ENCODE peak calls at places on chromosomes 11 and 22, in five cellular contexts. X, W, V, O and M are unnamed samples.

GRCh38 chr22:39026509-39027150 is 5.7 kb downstream of the APOBEC3D start:
- DNase-seq in W (no peak), X (no peak), V (no peak), O (no peak), M (no peak)

GRCh38 chr11:6631356-6631890 is 12.2 kb upstream of the TPP1 start:
- DNase-seq in V (peak; percentile 53), X (no peak), O (no peak), W (no peak), M (no peak)

GRCh38 chr11:122115520-122116343 is at the start of gene BLID:
- DNase-seq in V (no peak), X (no peak), O (no peak), W (peak; percentile 19), M (no peak)

GRCh38 chr11:14361951-14362350 is 3.0 kb upstream of the RRAS2 start:
- DNase-seq in W (no peak), X (no peak), O (no peak), V (no peak), M (no peak)

GRCh38 chr22:50665738-50666137 is 6.9 kb upstream of the SHANK3 start:
- DNase-seq in O (no peak), X (no peak), V (no peak), W (no peak), M (no peak)

GRCh38 chr11:67276821-67277230 is 10.6 kb downstream of the GRK2 start:
- DNase-seq in V (peak; percentile 70), X (no peak), O (no peak), W (peak; percentile 65), M (no peak)

GRCh38 chr22:19524170-19525115 is at the start of gene CLDN5:
- DNase-seq in V (peak; percentile 69), X (peak; percentile 79), W (no peak), O (no peak), M (peak; percentile 5)

GRCh38 chr11:119052163-119052814 is 4.7 kb downstream of the HYOU1 start:
- DNase-seq in X (no peak), O (no peak), W (no peak), V (no peak), M (no peak)

GRCh38 chr11:101555366-101555765 is 28.4 kb downstream of the TRPC6 start:
- DNase-seq in W (no peak), X (no peak), O (no peak), V (no peak), M (no peak)

GRCh38 chr11:118930152-118930712 is 4.5 kb upstream of the BCL9L start:
- DNase-seq in W (peak; percentile 96), O (peak; percentile 83), V (peak; percentile 90), X (peak; percentile 83), M (peak; percentile 77)

GRCh38 chr11:60133917-60134316 is 45.5 kb downstream of the MS4A2 start:
- DNase-seq in X (no peak), O (no peak), V (no peak), W (no peak), M (no peak)

GRCh38 chr11:43880640-43881159 is at the start of gene ALKBH3:
- DNase-seq in V (peak; percentile 94), X (peak; percentile 91), O (peak; percentile 84), W (peak; percentile 93), M (peak; percentile 90)

GRCh38 chr11:95419915-95420314 is 188.9 kb upstream of the SESN3 start:
- DNase-seq in V (no peak), W (no peak), O (no peak), X (no peak), M (no peak)

GRCh38 chr11:113132001-113132400 is 170.8 kb downstream of the NCAM1 start:
- DNase-seq in V (no peak), O (no peak), X (no peak), W (no peak), M (no peak)

GRCh38 chr11:114237321-114238280 is 58.6 kb upstream of the NNMT start:
- DNase-seq in O (no peak), V (no peak), X (no peak), W (no peak), M (no peak)

GRCh38 chr22:41968601-41969000 is 642 bp upstream of the SEPTIN3 start:
- DNase-seq in W (peak; percentile 37), X (no peak), V (no peak), O (no peak), M (no peak)

GRCh38 chr11:116431842-116432241 is 340.9 kb downstream of the BUD13 start:
- DNase-seq in O (no peak), V (no peak), X (no peak), W (no peak), M (no peak)

GRCh38 chr22:29079218-29079901 is 6.5 kb downstream of the KREMEN1 start:
- DNase-seq in V (no peak), W (peak; percentile 64), O (no peak), X (no peak), M (no peak)

GRCh38 chr11:47946682-47947575 is 33.4 kb upstream of the PTPRJ start:
- DNase-seq in O (no peak), V (peak; percentile 87), W (peak; percentile 73), X (peak; percentile 48), M (no peak)

GRCh38 chr11:4748435-4748834 is 21.3 kb downstream of the OR51F1 start:
- DNase-seq in V (no peak), X (no peak), O (no peak), W (no peak), M (no peak)

GRCh38 chr11:126534141-126534805 is 178.8 kb downstream of the ST3GAL4 start:
- DNase-seq in V (no peak), O (no peak), W (no peak), X (no peak), M (no peak)

GRCh38 chr11:44962464-44962863 is 11.8 kb upstream of the TP53I11 start:
- DNase-seq in W (no peak), O (no peak), V (no peak), X (no peak), M (no peak)

GRCh38 chr11:68373810-68374501 is 61.6 kb downstream of the LRP5 start:
- DNase-seq in O (no peak), V (peak; percentile 68), X (peak; percentile 62), W (peak; percentile 58), M (no peak)

GRCh38 chr11:1705121-1706052 is 8.4 kb downstream of the KRTAP5-6 start:
- DNase-seq in W (no peak), V (no peak), O (no peak), X (no peak), M (no peak)

GRCh38 chr11:27330633-27331270 is 32.3 kb downstream of the CCDC34 start:
- DNase-seq in X (no peak), V (no peak), W (no peak), O (no peak), M (no peak)

GRCh38 chr11:2472428-2473186 is 27.8 kb downstream of the KCNQ1 start:
- DNase-seq in X (no peak), W (no peak), V (peak; percentile 40), O (no peak), M (no peak)

GRCh38 chr11:17812286-17813187 is 78.0 kb downstream of the KCNC1 start:
- DNase-seq in X (no peak), O (no peak), W (peak; percentile 26), V (no peak), M (no peak)

DNA sequence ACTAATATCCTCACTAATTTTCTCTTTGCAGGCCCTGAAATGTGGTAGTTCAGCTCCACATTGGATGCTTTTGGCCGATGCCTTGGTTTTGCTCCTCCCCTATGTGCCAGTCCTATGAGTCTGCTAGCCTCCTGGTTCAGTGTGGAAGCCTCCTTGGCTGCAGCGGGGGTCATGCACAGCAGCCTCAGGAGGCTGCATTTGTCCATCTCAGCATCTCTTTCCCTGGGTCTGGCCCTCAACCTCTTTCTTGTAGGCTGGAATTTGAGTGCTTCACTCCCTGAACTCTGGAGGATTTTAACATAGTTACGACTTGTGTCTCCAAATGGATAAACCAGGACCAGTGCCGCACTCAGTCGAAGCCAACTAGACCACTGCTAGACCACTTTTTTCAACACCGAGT is 34.9 kb downstream of the SCUBE2 start:
- DNase-seq in O (no peak), V (no peak), X (no peak), W (no peak), M (no peak)
- H3K27ac ChIP-seq in O (no peak overlapping the region), V (peak overlapping the region; percentile 28), X (no peak overlapping the region), W (no peak overlapping the region), M (no peak overlapping the region)

GRCh38 chr22:48224332-48224731 is 1461.9 kb downstream of the TBC1D22A start:
- DNase-seq in W (no peak), X (no peak), O (no peak), V (no peak), M (no peak)

GRCh38 chr22:48226026-48227013 is 1463.9 kb downstream of the TBC1D22A start:
- DNase-seq in W (no peak), O (no peak), V (peak; percentile 42), X (no peak), M (no peak)

GRCh38 chr22:48223488-48224190 is 1461.2 kb downstream of the TBC1D22A start:
- DNase-seq in W (no peak), X (no peak), O (no peak), V (no peak), M (no peak)

GRCh38 chr22:48228468-48228867 is 1466.0 kb downstream of the TBC1D22A start:
- DNase-seq in W (no peak), X (no peak), O (no peak), V (no peak), M (no peak)

DNA sequence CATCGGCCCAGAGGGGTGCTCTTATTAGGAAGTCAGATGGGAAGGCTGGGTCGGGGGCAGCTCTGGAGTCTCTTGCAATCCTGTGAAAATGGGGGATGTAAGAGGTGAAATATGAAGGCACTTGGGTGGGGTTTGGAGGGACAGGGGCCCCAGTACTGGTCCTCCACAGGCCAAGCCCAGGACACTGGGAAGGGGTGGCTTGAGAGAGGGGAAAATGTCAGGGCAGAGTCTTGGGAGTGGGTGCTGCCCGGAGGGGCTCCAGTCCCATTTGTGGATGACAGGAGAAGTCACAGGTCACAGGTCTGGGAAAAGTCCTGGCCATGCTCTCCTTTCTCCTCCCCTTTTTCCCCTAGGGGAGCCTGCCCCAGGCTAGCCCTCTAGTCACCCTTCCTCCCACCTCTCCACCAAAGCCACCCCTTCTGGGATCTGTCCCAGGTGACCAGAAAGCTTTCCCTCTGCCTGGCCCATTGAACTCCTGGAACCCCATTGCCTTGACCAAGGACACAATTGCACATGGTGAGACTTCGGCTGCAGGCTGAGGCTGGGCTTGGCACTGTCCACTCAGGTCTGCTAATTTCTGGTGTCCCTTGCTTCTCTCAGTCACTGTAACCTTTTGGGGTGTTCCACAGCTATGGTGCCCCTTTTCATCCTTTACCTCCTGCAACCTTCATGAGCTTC is 1465.0 kb downstream of the TBC1D22A start:
- DNase-seq in O (no peak), W (no peak), X (no peak), V (no peak), M (no peak)
- H3K27ac ChIP-seq in O (no peak overlapping the region), W (no peak overlapping the region), X (no peak overlapping the region), V (no peak overlapping the region), M (no peak overlapping the region)

GRCh38 chr11:24389575-24389974 is 107.3 kb upstream of the LUZP2 start:
- DNase-seq in X (no peak), W (no peak), O (no peak), V (no peak), M (no peak)
- H3K27ac ChIP-seq in X (no peak overlapping the region), W (no peak overlapping the region), O (no peak overlapping the region), V (no peak overlapping the region), M (no peak overlapping the region)

GRCh38 chr11:65524010-65524746 is 705 bp upstream of the SCYL1 start:
- DNase-seq in X (peak; percentile 52), O (no peak), W (peak; percentile 46), V (peak; percentile 84), M (peak; percentile 44)

GRCh38 chr11:65528819-65529350 is 4.0 kb downstream of the SCYL1 start:
- DNase-seq in W (no peak), X (no peak), V (no peak), O (no peak), M (no peak)

GRCh38 chr11:65524747-65525658 is at the start of gene SCYL1:
- DNase-seq in O (peak; percentile 74), W (peak; percentile 88), V (peak; percentile 89), X (peak; percentile 78), M (peak; percentile 78)

GRCh38 chr11:65526744-65527143 is 1.9 kb downstream of the SCYL1 start:
- DNase-seq in X (no peak), V (no peak), O (no peak), W (no peak), M (no peak)

GRCh38 chr11:65525659-65526480 is 987 bp downstream of the SCYL1 start:
- DNase-seq in X (no peak), V (no peak), O (no peak), W (no peak), M (no peak)
- H3K27ac ChIP-seq in X (peak overlapping the region; percentile 93), V (peak overlapping the region; percentile 90), O (peak overlapping the region; percentile 82), W (peak overlapping the region; percentile 91), M (peak overlapping the region; percentile 32)